ENCODE peak calls at places on chromosomes 2 and 18, in ten cellular contexts. One of them, this sample, is unnamed.

GRCh38 chr2:14344355-14344754 is 288.2 kb upstream of the LRATD1 start:
- DNase-seq in stomach: no peak
- DNase-seq in sigmoid colon: no peak
- DNase-seq in HepG2: no peak
- DNase-seq in Peyer's patch: no peak
- DNase-seq in esophagus squamous epithelium: no peak
- DNase-seq in H1: no peak
- DNase-seq in suprapubic skin: no peak
- DNase-seq in tibial nerve: no peak
- DNase-seq in adrenal gland: no peak
- DNase-seq in this sample: no peak

GRCh38 chr2:3242747-3243369 is 134.8 kb downstream of the EIPR1 start:
- DNase-seq in stomach: no peak
- DNase-seq in sigmoid colon: no peak
- DNase-seq in HepG2: no peak
- DNase-seq in Peyer's patch: peak; percentile 60
- DNase-seq in esophagus squamous epithelium: no peak
- DNase-seq in H1: no peak
- DNase-seq in suprapubic skin: no peak
- DNase-seq in tibial nerve: no peak
- DNase-seq in adrenal gland: no peak
- DNase-seq in this sample: no peak

GRCh38 chr2:197209274-197209673 is 101.3 kb downstream of the ANKRD44 start:
- DNase-seq in stomach: no peak
- DNase-seq in sigmoid colon: no peak
- DNase-seq in HepG2: no peak
- DNase-seq in Peyer's patch: no peak
- DNase-seq in esophagus squamous epithelium: no peak
- DNase-seq in H1: no peak
- DNase-seq in suprapubic skin: no peak
- DNase-seq in tibial nerve: no peak
- DNase-seq in adrenal gland: no peak
- DNase-seq in this sample: no peak

GRCh38 chr2:239360421-239361310 is 40.2 kb downstream of the HDAC4 start:
- DNase-seq in stomach: no peak
- DNase-seq in sigmoid colon: peak; percentile 61
- DNase-seq in HepG2: no peak
- DNase-seq in Peyer's patch: peak; percentile 42
- DNase-seq in esophagus squamous epithelium: no peak
- DNase-seq in H1: no peak
- DNase-seq in suprapubic skin: no peak
- DNase-seq in tibial nerve: no peak
- DNase-seq in adrenal gland: peak; percentile 64
- DNase-seq in this sample: no peak

GRCh38 chr2:239742377-239742776 is 282.8 kb downstream of the NDUFA10 start:
- DNase-seq in stomach: no peak
- DNase-seq in sigmoid colon: no peak
- DNase-seq in HepG2: no peak
- DNase-seq in Peyer's patch: no peak
- DNase-seq in esophagus squamous epithelium: no peak
- DNase-seq in H1: no peak
- DNase-seq in suprapubic skin: no peak
- DNase-seq in tibial nerve: no peak
- DNase-seq in adrenal gland: no peak
- DNase-seq in this sample: no peak

GRCh38 chr2:26349690-26350089 is 3.1 kb upstream of the ADGRF3 start:
- DNase-seq in stomach: no peak
- DNase-seq in sigmoid colon: no peak
- DNase-seq in HepG2: no peak
- DNase-seq in Peyer's patch: no peak
- DNase-seq in esophagus squamous epithelium: no peak
- DNase-seq in H1: no peak
- DNase-seq in suprapubic skin: no peak
- DNase-seq in tibial nerve: no peak
- DNase-seq in adrenal gland: no peak
- DNase-seq in this sample: no peak

GRCh38 chr2:218970916-218971315 is 11.4 kb downstream of the CDK5R2 start:
- DNase-seq in stomach: no peak
- DNase-seq in sigmoid colon: peak; percentile 22
- DNase-seq in HepG2: no peak
- DNase-seq in Peyer's patch: no peak
- DNase-seq in esophagus squamous epithelium: no peak
- DNase-seq in H1: no peak
- DNase-seq in suprapubic skin: no peak
- DNase-seq in tibial nerve: no peak
- DNase-seq in adrenal gland: no peak
- DNase-seq in this sample: peak; percentile 39

GRCh38 chr2:170229125-170229524 is 51.2 kb downstream of the MYO3B start:
- DNase-seq in stomach: no peak
- DNase-seq in sigmoid colon: no peak
- DNase-seq in HepG2: peak; percentile 11
- DNase-seq in Peyer's patch: no peak
- DNase-seq in esophagus squamous epithelium: no peak
- DNase-seq in H1: no peak
- DNase-seq in suprapubic skin: no peak
- DNase-seq in tibial nerve: no peak
- DNase-seq in adrenal gland: no peak
- DNase-seq in this sample: no peak

DNA sequence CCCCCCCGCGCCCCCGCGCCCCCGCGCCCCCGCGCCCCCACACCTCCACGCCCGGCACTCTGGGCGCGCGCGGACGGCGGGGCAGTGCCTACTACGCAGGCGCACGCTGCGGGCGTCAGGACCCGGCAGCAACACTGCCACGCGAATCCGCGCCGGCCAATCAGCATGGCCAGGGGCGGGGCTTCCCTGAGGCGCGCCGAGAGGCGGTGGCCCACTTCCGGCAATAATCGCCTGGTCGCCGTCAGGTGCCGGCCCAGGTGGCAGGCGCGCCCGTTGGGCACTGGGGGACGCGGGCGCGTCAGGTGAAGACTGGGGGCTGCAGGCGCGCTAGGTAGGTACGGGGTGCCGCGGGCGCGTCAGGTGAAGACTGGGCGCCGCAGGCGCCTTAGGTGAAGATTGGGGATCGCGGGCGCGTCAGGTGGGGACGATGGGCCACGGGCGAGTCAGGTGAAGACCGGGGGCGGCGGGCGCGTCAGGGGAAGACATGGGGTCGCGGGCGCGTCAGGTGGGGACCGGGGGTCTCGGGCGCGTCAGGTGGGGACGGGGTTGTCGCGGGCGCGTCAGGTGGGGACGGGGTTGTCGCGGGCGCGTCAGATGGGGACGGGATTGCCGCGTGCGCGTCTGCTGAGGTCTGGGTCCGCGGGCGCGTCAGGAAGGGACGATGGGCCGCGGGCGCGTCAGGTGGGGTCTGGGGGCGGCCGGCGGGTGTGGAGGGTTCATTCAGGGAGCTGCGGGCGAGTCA is 219.1 kb downstream of the RTP5 start:
- DNase-seq in stomach: peak; percentile 96
- DNase-seq in sigmoid colon: peak; percentile 95
- DNase-seq in HepG2: peak; percentile 89
- DNase-seq in Peyer's patch: peak; percentile 98
- DNase-seq in esophagus squamous epithelium: peak; percentile 45
- DNase-seq in H1: peak; percentile 93
- DNase-seq in suprapubic skin: peak; percentile 94
- DNase-seq in tibial nerve: peak; percentile 85
- DNase-seq in adrenal gland: peak; percentile 92
- DNase-seq in this sample: peak; percentile 99
- TF ChIP-seq POLR2A in stomach: no peak
- TF ChIP-seq POLR2A in sigmoid colon: no peak
- TF ChIP-seq POLR2A in HepG2: peak; percentile 52
- TF ChIP-seq POLR2A in Peyer's patch: peak; percentile 62
- TF ChIP-seq POLR2A in esophagus squamous epithelium: peak; percentile 65
- TF ChIP-seq POLR2A in H1: no peak
- TF ChIP-seq POLR2A in suprapubic skin: peak; percentile 33
- TF ChIP-seq POLR2A in tibial nerve: peak; percentile 72
- TF ChIP-seq POLR2A in adrenal gland: peak; percentile 56
- TF ChIP-seq POLR2A in this sample: no peak

GRCh38 chr18:3916082-3916481 is 466.1 kb downstream of the TGIF1 start:
- DNase-seq in stomach: no peak
- DNase-seq in sigmoid colon: no peak
- DNase-seq in HepG2: no peak
- DNase-seq in Peyer's patch: no peak
- DNase-seq in esophagus squamous epithelium: no peak
- DNase-seq in H1: no peak
- DNase-seq in suprapubic skin: no peak
- DNase-seq in tibial nerve: no peak
- DNase-seq in adrenal gland: peak; percentile 21
- DNase-seq in this sample: no peak

GRCh38 chr18:3923750-3924149 is 473.8 kb downstream of the TGIF1 start:
- DNase-seq in stomach: no peak
- DNase-seq in sigmoid colon: no peak
- DNase-seq in HepG2: no peak
- DNase-seq in Peyer's patch: no peak
- DNase-seq in esophagus squamous epithelium: no peak
- DNase-seq in H1: no peak
- DNase-seq in suprapubic skin: no peak
- DNase-seq in tibial nerve: no peak
- DNase-seq in adrenal gland: no peak
- DNase-seq in this sample: no peak

GRCh38 chr18:3921826-3922225 is 471.9 kb downstream of the TGIF1 start:
- DNase-seq in stomach: no peak
- DNase-seq in sigmoid colon: no peak
- DNase-seq in HepG2: no peak
- DNase-seq in Peyer's patch: no peak
- DNase-seq in esophagus squamous epithelium: no peak
- DNase-seq in H1: no peak
- DNase-seq in suprapubic skin: no peak
- DNase-seq in tibial nerve: no peak
- DNase-seq in adrenal gland: no peak
- DNase-seq in this sample: no peak

GRCh38 chr18:3920832-3921231 is 470.9 kb downstream of the TGIF1 start:
- DNase-seq in stomach: no peak
- DNase-seq in sigmoid colon: no peak
- DNase-seq in HepG2: no peak
- DNase-seq in Peyer's patch: no peak
- DNase-seq in esophagus squamous epithelium: no peak
- DNase-seq in H1: no peak
- DNase-seq in suprapubic skin: no peak
- DNase-seq in tibial nerve: no peak
- DNase-seq in adrenal gland: no peak
- DNase-seq in this sample: no peak

GRCh38 chr18:3919396-3920061 is 469.6 kb downstream of the TGIF1 start:
- DNase-seq in stomach: no peak
- DNase-seq in sigmoid colon: no peak
- DNase-seq in HepG2: no peak
- DNase-seq in Peyer's patch: no peak
- DNase-seq in esophagus squamous epithelium: no peak
- DNase-seq in H1: no peak
- DNase-seq in suprapubic skin: no peak
- DNase-seq in tibial nerve: no peak
- DNase-seq in adrenal gland: peak; percentile 24
- DNase-seq in this sample: no peak
- H3K36me3 ChIP-seq in stomach: no peaks in the 10 kb centered on the region
- H3K36me3 ChIP-seq in sigmoid colon: no peaks in the 10 kb centered on the region
- H3K36me3 ChIP-seq in HepG2: no peaks in the 10 kb centered on the region
- H3K36me3 ChIP-seq in Peyer's patch: no peaks in the 10 kb centered on the region
- H3K36me3 ChIP-seq in esophagus squamous epithelium: no peaks in the 10 kb centered on the region
- H3K36me3 ChIP-seq in H1: no peaks in the 10 kb centered on the region
- H3K36me3 ChIP-seq in suprapubic skin: no peaks in the 10 kb centered on the region
- H3K36me3 ChIP-seq in tibial nerve: no peaks in the 10 kb centered on the region
- H3K36me3 ChIP-seq in adrenal gland: no peaks in the 10 kb centered on the region
- H3K36me3 ChIP-seq in this sample: no peaks in the 10 kb centered on the region

GRCh38 chr2:66440692-66441091 is 5.8 kb downstream of the MEIS1 start:
- DNase-seq in stomach: no peak
- DNase-seq in sigmoid colon: peak; percentile 80
- DNase-seq in HepG2: no peak
- DNase-seq in Peyer's patch: no peak
- DNase-seq in esophagus squamous epithelium: no peak
- DNase-seq in H1: no peak
- DNase-seq in suprapubic skin: peak; percentile 54
- DNase-seq in tibial nerve: no peak
- DNase-seq in adrenal gland: peak; percentile 82
- DNase-seq in this sample: peak; percentile 55

GRCh38 chr2:66440011-66440542 is 5.2 kb downstream of the MEIS1 start:
- DNase-seq in stomach: no peak
- DNase-seq in sigmoid colon: peak; percentile 65
- DNase-seq in HepG2: no peak
- DNase-seq in Peyer's patch: no peak
- DNase-seq in esophagus squamous epithelium: no peak
- DNase-seq in H1: no peak
- DNase-seq in suprapubic skin: no peak
- DNase-seq in tibial nerve: no peak
- DNase-seq in adrenal gland: no peak
- DNase-seq in this sample: peak; percentile 58

GRCh38 chr2:66437601-66438497 is 2.9 kb downstream of the MEIS1 start:
- DNase-seq in stomach: no peak
- DNase-seq in sigmoid colon: peak; percentile 77
- DNase-seq in HepG2: no peak
- DNase-seq in Peyer's patch: no peak
- DNase-seq in esophagus squamous epithelium: no peak
- DNase-seq in H1: no peak
- DNase-seq in suprapubic skin: no peak
- DNase-seq in tibial nerve: no peak
- DNase-seq in adrenal gland: peak; percentile 43
- DNase-seq in this sample: no peak

GRCh38 chr2:66438498-66439290 is 3.8 kb downstream of the MEIS1 start:
- DNase-seq in stomach: no peak
- DNase-seq in sigmoid colon: no peak
- DNase-seq in HepG2: no peak
- DNase-seq in Peyer's patch: no peak
- DNase-seq in esophagus squamous epithelium: no peak
- DNase-seq in H1: no peak
- DNase-seq in suprapubic skin: no peak
- DNase-seq in tibial nerve: no peak
- DNase-seq in adrenal gland: no peak
- DNase-seq in this sample: no peak

DNA sequence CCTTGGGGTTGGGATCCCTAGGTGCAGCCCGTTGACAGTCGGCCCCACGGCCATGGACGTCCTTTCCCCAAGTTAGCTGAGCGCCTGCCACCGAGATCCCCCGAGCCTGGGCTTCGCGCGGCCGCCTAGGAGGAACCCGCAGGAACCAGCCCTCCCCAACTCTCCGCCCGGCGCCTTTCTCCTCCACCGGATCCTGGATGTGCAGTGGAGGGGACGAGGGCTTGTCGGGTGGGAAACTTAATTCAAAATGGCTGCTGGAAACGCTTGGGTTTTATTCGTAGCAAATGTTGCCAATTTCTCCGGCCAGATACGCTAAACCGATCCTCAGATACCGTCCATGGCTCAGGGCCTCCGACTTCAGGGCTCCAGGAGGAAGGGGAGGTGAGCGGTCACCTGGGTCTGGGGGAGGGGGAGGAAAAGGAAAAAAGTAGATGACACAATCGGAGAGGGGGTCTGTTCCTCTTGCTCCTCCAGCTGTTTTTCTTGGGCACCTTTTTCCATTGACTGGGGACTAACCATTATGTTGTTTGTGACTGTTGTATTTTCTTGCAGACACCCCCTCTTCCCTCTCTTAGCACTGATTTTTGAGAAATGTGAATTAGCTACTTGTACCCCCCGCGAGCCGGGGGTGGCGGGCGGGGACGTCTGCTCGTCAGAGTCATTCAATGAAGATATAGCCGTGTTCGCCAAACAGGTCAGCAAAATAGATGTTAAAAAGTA is 4.5 kb downstream of the MEIS1 start:
- DNase-seq in stomach: no peak
- DNase-seq in sigmoid colon: peak; percentile 64
- DNase-seq in HepG2: no peak
- DNase-seq in Peyer's patch: no peak
- DNase-seq in esophagus squamous epithelium: no peak
- DNase-seq in H1: peak; percentile 65
- DNase-seq in suprapubic skin: peak; percentile 57
- DNase-seq in tibial nerve: no peak
- DNase-seq in adrenal gland: no peak
- DNase-seq in this sample: peak; percentile 73
- TF ChIP-seq POLR2A in stomach: no peak
- TF ChIP-seq POLR2A in sigmoid colon: no peak
- TF ChIP-seq POLR2A in HepG2: no peak
- TF ChIP-seq POLR2A in Peyer's patch: no peak
- TF ChIP-seq POLR2A in esophagus squamous epithelium: no peak
- TF ChIP-seq POLR2A in H1: no peak
- TF ChIP-seq POLR2A in suprapubic skin: no peak
- TF ChIP-seq POLR2A in tibial nerve: no peak
- TF ChIP-seq POLR2A in adrenal gland: no peak
- TF ChIP-seq POLR2A in this sample: no peak

DNA sequence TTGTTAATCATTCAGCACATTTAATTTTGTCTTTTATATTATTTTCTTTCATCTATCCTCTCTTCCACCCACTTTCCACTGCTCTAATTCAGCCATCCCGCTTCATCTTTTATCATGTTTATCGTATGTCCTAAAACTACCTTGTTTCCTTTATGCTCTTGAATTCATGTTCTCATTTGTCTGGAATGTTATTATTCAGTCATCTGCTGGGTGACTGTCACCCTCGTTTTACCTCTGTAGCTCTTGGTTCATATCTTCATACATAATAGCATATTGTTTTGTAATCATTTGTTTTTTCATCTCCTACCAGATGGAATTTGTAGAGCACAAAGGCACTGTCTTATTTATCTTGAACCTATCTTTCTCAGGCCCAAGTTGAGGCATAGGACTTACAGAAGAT is 37.0 kb downstream of the SMCHD1 start:
- DNase-seq in stomach: no peak
- DNase-seq in sigmoid colon: no peak
- DNase-seq in HepG2: no peak
- DNase-seq in Peyer's patch: no peak
- DNase-seq in esophagus squamous epithelium: no peak
- DNase-seq in H1: no peak
- DNase-seq in suprapubic skin: no peak
- DNase-seq in tibial nerve: no peak
- DNase-seq in adrenal gland: no peak
- DNase-seq in this sample: no peak
- H3K36me3 ChIP-seq in stomach: peaks cover 99% of the 10 kb centered on the region
- H3K36me3 ChIP-seq in sigmoid colon: peaks cover 13% of the 10 kb centered on the region
- H3K36me3 ChIP-seq in HepG2: peaks cover 67% of the 10 kb centered on the region
- H3K36me3 ChIP-seq in Peyer's patch: peaks cover 88% of the 10 kb centered on the region
- H3K36me3 ChIP-seq in esophagus squamous epithelium: peaks cover 9% of the 10 kb centered on the region
- H3K36me3 ChIP-seq in H1: peaks cover 35% of the 10 kb centered on the region
- H3K36me3 ChIP-seq in suprapubic skin: peaks cover 84% of the 10 kb centered on the region
- H3K36me3 ChIP-seq in tibial nerve: peaks cover 8% of the 10 kb centered on the region
- H3K36me3 ChIP-seq in adrenal gland: no peaks in the 10 kb centered on the region
- H3K36me3 ChIP-seq in this sample: peaks cover 91% of the 10 kb centered on the region